ENCODE peak calls at places on chromosomes 1 and 21, in four cellular contexts. W is neural crest cell, R is fibroblast of lung, C is neural progenitor cell. N is an unnamed sample.

GRCh38 chr1:181905944-181906597 is 155.4 kb downstream of the ZNF648 start:
- DNase-seq in W (no peak), R (no peak), C (no peak), N (no peak)

GRCh38 chr1:48673725-48674124 is 103.0 kb downstream of the BEND5 start:
- DNase-seq in W (no peak), R (no peak), C (peak), N (no peak)

GRCh38 chr1:202287196-202287595 is 54.5 kb downstream of the UBE2T start:
- DNase-seq in W (no peak), R (no peak), C (no peak), N (no peak)

GRCh38 chr1:33314371-33314893 is 6.5 kb downstream of the A3GALT2 start:
- DNase-seq in W (no peak), R (no peak), C (no peak), N (no peak)

GRCh38 chr1:235972316-235973090 is 92.4 kb downstream of the NID1 start:
- DNase-seq in W (no peak), R (peak), C (no peak), N (no peak)

GRCh38 chr1:5750186-5751170 is 241.7 kb downstream of the NPHP4 start:
- DNase-seq in W (no peak), R (no peak), C (no peak), N (no peak)

GRCh38 chr1:228094432-228095016 is 8.6 kb downstream of the C1orf35 start:
- DNase-seq in W (no peak), R (no peak), C (no peak), N (no peak)

GRCh38 chr1:182251561-182251960 is 140.0 kb downstream of the GLUL start:
- DNase-seq in W (no peak), R (no peak), C (no peak), N (no peak)

GRCh38 chr1:156583821-156584622 is 4.5 kb downstream of the TTC24 start:
- DNase-seq in W (peak), R (peak), C (peak), N (no peak)

GRCh38 chr1:218967836-218968235 is 205.8 kb upstream of the LYPLAL1 start:
- DNase-seq in W (no peak), R (peak), C (no peak), N (no peak)

GRCh38 chr1:151556052-151556451 is 15.9 kb downstream of the TUFT1 start:
- DNase-seq in W (no peak), R (no peak), C (no peak), N (no peak)

GRCh38 chr1:118986839-118987430 is 1.2 kb downstream of the TBX15 start:
- DNase-seq in W (no peak), R (no peak), C (no peak), N (no peak)

GRCh38 chr1:234612352-234613127 is 2.6 kb upstream of the IRF2BP2 start:
- DNase-seq in W (peak), R (peak), C (peak), N (peak)

GRCh38 chr1:234611153-234611798 is 1.3 kb upstream of the IRF2BP2 start:
- DNase-seq in W (peak), R (peak), C (peak), N (no peak)

GRCh38 chr1:234610582-234611152 is 689 bp upstream of the IRF2BP2 start:
- DNase-seq in W (peak), R (peak), C (peak), N (peak)

GRCh38 chr1:234613128-234613875 is 3.3 kb upstream of the IRF2BP2 start:
- DNase-seq in W (no peak), R (peak), C (no peak), N (no peak)

GRCh38 chr1:234611799-234612351 is 1.9 kb upstream of the IRF2BP2 start:
- DNase-seq in W (no peak), R (no peak), C (peak), N (peak)
- TF ChIP-seq CTCF in W (no peak), R (no peak), C (no peak), N (no peak)

GRCh38 chr1:208036918-208037567 is 126.1 kb upstream of the CD34 start:
- DNase-seq in W (no peak), R (no peak), C (no peak), N (no peak)

GRCh38 chr1:208038303-208038702 is 127.4 kb upstream of the CD34 start:
- DNase-seq in W (no peak), R (no peak), C (no peak), N (no peak)

GRCh38 chr1:208033236-208033635 is 122.3 kb upstream of the CD34 start:
- DNase-seq in W (no peak), R (no peak), C (no peak), N (no peak)

GRCh38 chr1:208034135-208034534 is 123.2 kb upstream of the CD34 start:
- DNase-seq in W (no peak), R (no peak), C (no peak), N (no peak)

DNA sequence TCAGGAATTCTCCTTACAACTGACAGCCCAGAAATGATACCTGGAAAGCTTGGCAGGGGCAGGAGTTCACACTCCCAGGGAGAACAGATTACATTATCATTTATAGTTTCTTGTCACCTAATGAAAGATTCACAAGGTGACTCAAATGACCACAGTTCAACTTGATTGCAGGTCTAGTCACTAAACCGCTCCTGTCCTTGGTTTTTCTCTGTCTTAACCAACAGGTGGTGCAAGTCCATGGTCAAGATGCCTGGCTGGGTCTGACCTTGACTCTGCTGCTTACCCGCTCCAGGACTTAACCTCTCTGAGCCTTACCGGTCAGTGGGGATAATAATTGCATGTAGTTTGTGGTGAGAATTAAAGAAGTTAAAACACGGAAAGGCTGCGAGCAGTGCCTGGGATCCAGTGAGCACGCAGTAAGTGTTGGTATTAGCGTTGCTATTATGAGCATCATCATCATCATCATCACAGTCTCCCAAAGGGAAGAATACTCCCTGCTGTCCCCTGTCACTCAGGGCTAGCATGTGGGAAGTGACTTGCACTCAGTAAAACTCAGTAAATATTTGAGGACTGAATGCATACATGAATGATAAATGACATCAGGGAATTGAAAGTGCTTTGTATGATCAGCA is 125.4 kb upstream of the CD34 start:
- DNase-seq in W (no peak), R (no peak), C (no peak), N (no peak)
- TF ChIP-seq CTCF in W (peak), R (no peak), C (no peak), N (no peak)

GRCh38 chr1:207672525-207673130 is 27.7 kb downstream of the CR1L start:
- DNase-seq in W (no peak), R (peak), C (peak), N (no peak)
- TF ChIP-seq CTCF in W (peak), R (peak), C (peak), N (no peak)

DNA sequence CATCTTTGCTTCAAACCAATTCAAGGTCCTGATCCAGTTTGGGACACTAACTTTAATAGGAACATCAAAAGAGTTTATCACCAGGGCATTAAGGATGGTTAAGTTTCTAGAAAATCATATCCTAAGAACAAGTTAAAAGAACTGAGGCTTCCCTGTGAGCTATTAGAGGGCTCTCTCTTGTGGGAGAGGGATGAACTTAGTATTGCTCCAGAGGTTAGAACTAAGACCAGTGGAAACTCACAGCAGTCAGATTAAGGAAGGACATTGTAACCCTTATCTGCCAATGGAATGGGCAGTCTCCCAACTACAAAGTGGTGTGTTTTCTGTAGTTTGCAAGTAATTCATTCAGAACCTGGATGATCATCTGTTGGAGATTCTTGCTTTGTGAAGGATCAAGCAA is 36.8 kb downstream of the UBE2U start:
- DNase-seq in W (no peak), R (peak), C (no peak), N (no peak)
- TF ChIP-seq CTCF in W (no peak), R (peak), C (no peak), N (no peak)

GRCh38 chr1:161082996-161083742 is 6.2 kb downstream of the NECTIN4 start:
- DNase-seq in W (no peak), R (peak), C (no peak), N (no peak)
- TF ChIP-seq CTCF in W (no peak), R (no peak), C (no peak), N (no peak)

GRCh38 chr1:19957779-19958178 is 21.6 kb downstream of the PLA2G2A start:
- DNase-seq in W (no peak), R (no peak), C (no peak), N (no peak)
- TF ChIP-seq CTCF in W (no peak), R (no peak), C (peak), N (no peak)

DNA sequence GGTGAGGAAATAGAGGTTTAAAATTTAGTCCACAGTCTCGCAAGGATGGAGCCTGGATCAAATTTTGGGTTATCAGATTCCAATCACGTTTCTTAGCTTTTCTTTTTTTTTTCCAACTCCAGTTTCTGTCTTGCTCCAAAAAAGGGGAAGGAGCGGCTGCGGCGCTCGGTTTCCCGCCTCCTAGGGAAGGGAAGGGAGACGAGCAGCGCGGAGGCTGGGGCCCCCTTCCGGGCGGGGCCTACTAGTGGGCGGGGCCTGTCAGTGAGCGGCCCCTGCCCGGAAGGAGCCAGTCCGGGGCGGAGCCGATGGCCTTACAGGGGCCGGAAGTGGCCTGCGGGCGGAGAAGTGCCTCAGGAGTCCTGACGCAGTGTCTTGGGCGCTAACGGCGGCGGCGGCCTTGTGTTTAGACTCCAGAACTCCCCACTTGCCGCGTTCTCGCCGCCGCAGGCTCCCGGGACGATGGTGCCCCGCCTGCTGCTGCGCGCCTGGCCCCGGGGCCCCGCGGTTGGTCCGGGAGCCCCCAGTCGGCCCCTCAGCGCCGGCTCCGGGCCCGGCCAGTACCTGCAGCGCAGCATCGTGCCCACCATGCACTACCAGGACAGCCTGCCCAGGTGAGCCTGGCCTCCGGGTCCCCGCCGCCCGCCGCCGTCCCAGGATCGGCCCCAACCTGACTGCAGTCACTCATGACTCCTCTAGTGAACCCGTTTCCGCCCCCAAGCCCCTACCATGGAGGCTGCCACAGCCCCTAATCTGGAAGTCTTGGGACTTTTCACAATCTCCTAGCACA is at the start of gene CPT2:
- DNase-seq in W (peak), R (peak), C (peak), N (peak)
- TF ChIP-seq CTCF in W (no peak), R (no peak), C (no peak), N (no peak)

GRCh38 chr21:41663805-41664788 is 102.8 kb downstream of the RIPK4 start:
- DNase-seq in W (no peak), R (peak), C (peak), N (no peak)
- TF ChIP-seq CTCF in W (no peak), R (no peak), C (peak), N (no peak)

GRCh38 chr21:44618504-44618903 is 6.6 kb downstream of the KRTAP10-8 start:
- DNase-seq in W (no peak), R (peak), C (no peak), N (no peak)
- TF ChIP-seq CTCF in W (peak), R (no peak), C (peak), N (no peak)

DNA sequence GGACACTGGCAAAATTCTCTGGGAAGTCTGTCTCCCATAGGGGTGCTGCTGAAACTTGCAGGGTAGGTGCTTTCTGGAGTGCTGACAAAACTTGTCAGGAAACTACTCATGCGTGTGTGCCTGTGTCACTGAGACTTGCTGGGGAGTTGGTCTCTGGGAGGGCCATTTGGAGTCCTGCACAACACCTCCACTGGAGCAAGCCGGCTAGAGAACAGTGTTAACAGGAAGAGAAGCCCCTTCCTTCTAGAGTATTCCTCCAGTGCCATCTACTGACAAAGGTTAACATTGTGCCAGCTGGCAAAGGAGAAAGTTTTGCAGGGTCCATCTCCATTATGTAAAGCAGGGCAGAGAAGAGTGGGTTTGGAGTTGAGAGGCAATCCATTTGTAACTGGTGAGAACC is 30.0 kb downstream of the ZMYM4 start:
- DNase-seq in W (no peak), R (peak), C (peak), N (no peak)
- TF ChIP-seq CTCF in W (no peak), R (peak), C (peak), N (no peak)